ENCODE peak calls at places on chromosomes 13 and 19, in eight cellular contexts. U is osteocyte, Y is HCT116, R is endothelial cell, Z is RWPE2, B is foreskin keratinocyte, W is HFF-Myc, V is A549. L is an unnamed sample.

GRCh38 chr13:59425211-59425721 is 738.5 kb downstream of the DIAPH3 start:
- DNase-seq in U (no peak), Y (no peak), R (no peak), Z (no peak), B (no peak), W (no peak), V (no peak), L (no peak)

GRCh38 chr13:49810825-49811526 is 18.5 kb upstream of the KPNA3 start:
- DNase-seq in U (no peak), Y (no peak), R (no peak), Z (no peak), B (no peak), W (no peak), V (peak), L (peak)

GRCh38 chr19:38046254-38047047 is 139.4 kb downstream of the SIPA1L3 start:
- DNase-seq in U (no peak), Y (no peak), R (no peak), Z (no peak), B (no peak), W (no peak), V (no peak), L (no peak)

GRCh38 chr19:46687438-46688145 is 26.6 kb upstream of the DACT3 start:
- DNase-seq in U (no peak), Y (no peak), R (no peak), Z (no peak), B (no peak), W (no peak), V (no peak), L (no peak)

GRCh38 chr13:100887729-100888151 is 213.1 kb upstream of the TMTC4 start:
- DNase-seq in U (no peak), Y (no peak), R (no peak), Z (no peak), B (peak), W (no peak), V (peak), L (peak)

GRCh38 chr13:30038884-30039283 is 188.5 kb upstream of the UBL3 start:
- DNase-seq in U (no peak), Y (no peak), R (no peak), Z (no peak), B (no peak), W (peak), V (no peak), L (no peak)

GRCh38 chr13:105142556-105142955 is 1392.9 kb downstream of the EFNB2 start:
- DNase-seq in U (no peak), Y (no peak), R (no peak), Z (no peak), B (no peak), W (no peak), V (no peak), L (no peak)

GRCh38 chr13:75151081-75151643 is 330.8 kb downstream of the TBC1D4 start:
- DNase-seq in U (no peak), Y (no peak), R (no peak), Z (no peak), B (no peak), W (peak), V (no peak), L (no peak)

GRCh38 chr19:3537438-3538240 is 1.3 kb upstream of the TEKTIP1 start:
- DNase-seq in U (no peak), Y (no peak), R (no peak), Z (no peak), B (no peak), W (no peak), V (peak), L (no peak)

GRCh38 chr19:15248648-15249559 is 16.7 kb upstream of the EPHX3 start:
- DNase-seq in U (peak), Y (no peak), R (no peak), Z (no peak), B (peak), W (no peak), V (peak), L (peak)

GRCh38 chr13:41652735-41653361 is 195.5 kb downstream of the RGCC start:
- DNase-seq in U (no peak), Y (peak), R (peak), Z (no peak), B (no peak), W (no peak), V (peak), L (peak)

GRCh38 chr19:32677657-32678056 is 2.0 kb downstream of the RGS9BP start:
- DNase-seq in U (no peak), Y (no peak), R (no peak), Z (no peak), B (no peak), W (no peak), V (no peak), L (no peak)

GRCh38 chr13:94598281-94598680 is 2.3 kb upstream of the TGDS start:
- DNase-seq in U (no peak), Y (no peak), R (no peak), Z (no peak), B (no peak), W (no peak), V (no peak), L (no peak)

GRCh38 chr19:1079566-1080111 is 12.7 kb downstream of the ARHGAP45 start:
- DNase-seq in U (no peak), Y (no peak), R (no peak), Z (peak), B (no peak), W (no peak), V (no peak), L (no peak)

GRCh38 chr19:38173324-38174041 is 50.5 kb downstream of the DPF1 start:
- DNase-seq in U (no peak), Y (no peak), R (no peak), Z (peak), B (peak), W (no peak), V (no peak), L (peak)

GRCh38 chr19:44278181-44278690 is 18.6 kb downstream of the ZNF233 start:
- DNase-seq in U (no peak), Y (no peak), R (no peak), Z (no peak), B (peak), W (no peak), V (no peak), L (peak)

GRCh38 chr13:114161644-114162532 is 17.2 kb upstream of the CFAP97D2 start:
- DNase-seq in U (no peak), Y (no peak), R (no peak), Z (peak), B (no peak), W (no peak), V (no peak), L (no peak)

GRCh38 chr13:50320297-50320862 is 305.1 kb downstream of the KCNRG start:
- DNase-seq in U (no peak), Y (peak), R (no peak), Z (no peak), B (peak), W (no peak), V (peak), L (peak)

GRCh38 chr19:47231215-47232054 is 436 bp upstream of the BBC3 start:
- DNase-seq in U (peak), Y (no peak), R (peak), Z (no peak), B (peak), W (peak), V (peak), L (peak)

GRCh38 chr13:48222358-48223015 is 10.5 kb upstream of the ITM2B start:
- DNase-seq in U (no peak), Y (no peak), R (no peak), Z (no peak), B (no peak), W (no peak), V (no peak), L (no peak)

GRCh38 chr19:42512743-42513304 is 15.5 kb downstream of the CEACAM1 start:
- DNase-seq in U (peak), Y (no peak), R (no peak), Z (no peak), B (no peak), W (no peak), V (no peak), L (no peak)

GRCh38 chr19:15911599-15912237 is 13.8 kb upstream of the CYP4F2 start:
- DNase-seq in U (peak), Y (no peak), R (no peak), Z (no peak), B (no peak), W (no peak), V (no peak), L (no peak)

GRCh38 chr13:109971006-109971744 is 184.8 kb upstream of the IRS2 start:
- DNase-seq in U (no peak), Y (no peak), R (no peak), Z (no peak), B (no peak), W (no peak), V (no peak), L (no peak)

GRCh38 chr13:43878897-43879322 is 630 bp downstream of the CCDC122 start:
- DNase-seq in U (peak), Y (no peak), R (peak), Z (no peak), B (no peak), W (no peak), V (peak), L (peak)

GRCh38 chr13:29369060-29369743 is 226.3 kb downstream of the SLC7A1 start:
- DNase-seq in U (no peak), Y (peak), R (peak), Z (no peak), B (peak), W (peak), V (peak), L (peak)

GRCh38 chr13:39232401-39232980 is 194.2 kb downstream of the NHLRC3 start:
- DNase-seq in U (no peak), Y (no peak), R (no peak), Z (no peak), B (no peak), W (no peak), V (no peak), L (no peak)

GRCh38 chr19:39390460-39390758 is 497 bp downstream of the PAF1 start:
- DNase-seq in U (no peak), Y (peak), R (no peak), Z (no peak), B (no peak), W (no peak), V (no peak), L (peak)

DNA sequence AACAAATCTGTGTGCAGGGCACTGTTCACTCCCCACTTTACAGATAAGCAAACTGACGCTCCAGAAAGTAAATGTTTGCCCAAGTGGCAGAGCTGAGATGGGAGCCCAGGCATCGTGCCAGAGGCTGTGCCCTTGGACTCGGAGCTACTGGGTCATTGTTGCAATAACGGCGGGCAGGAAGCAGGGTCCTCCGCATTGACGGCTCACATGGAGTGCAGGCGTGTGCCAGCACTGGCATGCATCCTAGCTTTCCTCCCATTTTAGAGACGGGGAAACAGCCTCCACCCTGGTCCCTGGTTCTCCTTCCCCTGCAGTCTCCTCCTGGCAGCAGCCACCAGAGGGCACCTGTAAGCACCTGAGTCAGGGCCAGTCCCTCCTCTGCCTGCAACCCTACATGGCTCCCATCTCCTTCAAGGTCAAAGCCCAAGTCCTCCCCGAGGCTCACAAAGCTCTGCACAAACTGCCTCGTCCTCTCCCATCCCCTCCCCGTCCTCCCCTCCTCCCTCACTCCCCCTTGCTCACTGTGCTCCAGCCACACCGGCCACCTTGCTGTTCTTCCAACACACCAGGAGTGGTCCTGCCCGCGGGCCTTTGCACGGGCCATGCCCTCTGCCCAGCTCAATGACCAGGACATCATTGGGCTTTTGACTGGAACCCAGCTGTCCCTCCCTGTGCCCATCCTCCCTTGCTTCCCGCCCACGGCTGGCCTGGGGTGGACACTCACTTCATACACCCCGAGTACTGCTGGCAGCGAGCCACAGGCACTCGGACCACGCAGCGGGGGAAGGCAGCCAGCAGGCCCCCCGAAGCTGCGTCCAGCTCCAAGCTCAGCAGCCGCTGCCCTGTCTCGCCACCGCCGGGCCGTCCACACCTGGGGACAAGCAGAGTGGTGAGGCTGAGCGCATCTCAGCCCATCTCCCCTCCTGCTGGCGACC is 7.7 kb upstream of the LRG1 start:
- DNase-seq in U (no peak), Y (no peak), R (no peak), Z (no peak), B (no peak), W (no peak), V (peak), L (no peak)
- TF ChIP-seq CTCF in U (peak), Y (peak), R (no peak), Z (peak), B (peak), W (peak), V (peak), L (peak)

GRCh38 chr19:10871711-10872550 is 578 bp downstream of the CARM1 start:
- DNase-seq in U (no peak), Y (no peak), R (peak), Z (no peak), B (no peak), W (no peak), V (no peak), L (no peak)

GRCh38 chr19:10868872-10869547 is 2.3 kb upstream of the CARM1 start:
- DNase-seq in U (no peak), Y (no peak), R (no peak), Z (no peak), B (no peak), W (no peak), V (no peak), L (no peak)

GRCh38 chr19:10872551-10873107 is 1.3 kb downstream of the CARM1 start:
- DNase-seq in U (no peak), Y (no peak), R (no peak), Z (no peak), B (no peak), W (no peak), V (no peak), L (no peak)

GRCh38 chr19:10870501-10870954 is 825 bp upstream of the CARM1 start:
- DNase-seq in U (no peak), Y (no peak), R (no peak), Z (no peak), B (peak), W (no peak), V (no peak), L (no peak)

DNA sequence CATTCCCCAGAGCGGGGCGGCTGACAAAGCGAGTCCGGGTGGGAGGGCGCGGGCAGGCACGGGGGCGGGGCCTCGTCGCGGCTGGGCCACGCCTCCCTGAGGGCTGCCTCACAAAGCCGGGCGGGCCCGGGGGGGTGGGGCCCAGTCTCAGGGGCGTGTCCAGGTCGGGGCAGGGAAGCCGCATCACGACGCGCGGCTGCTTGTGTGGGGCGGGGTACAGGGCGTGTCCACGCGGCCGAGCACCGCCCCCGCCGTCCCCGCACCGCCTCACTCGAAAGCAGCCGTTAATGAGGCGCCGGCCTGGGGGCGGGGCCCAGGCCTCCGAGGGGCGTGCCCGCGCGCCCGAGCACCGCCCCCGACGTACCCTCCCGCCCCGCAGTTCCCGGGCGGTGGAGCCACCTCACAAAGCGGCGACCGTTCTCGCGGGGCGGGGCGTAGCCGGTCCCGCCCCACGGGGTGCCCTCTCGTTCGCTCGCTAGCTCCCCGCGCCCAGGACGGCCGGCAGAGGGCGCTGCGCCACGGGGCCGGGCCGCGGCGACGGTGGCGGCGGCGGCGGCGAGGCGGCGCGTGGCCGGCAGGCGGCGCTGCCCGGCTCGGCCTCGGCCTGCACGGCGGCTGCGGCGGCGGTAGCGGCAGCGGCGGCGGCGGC is at the start of gene CARM1:
- DNase-seq in U (peak), Y (peak), R (peak), Z (peak), B (peak), W (peak), V (peak), L (peak)
- TF ChIP-seq CTCF in U (peak), Y (no peak), R (peak), Z (peak), B (peak), W (peak), V (peak), L (peak)

GRCh38 chr19:55173717-55174409 is 6.2 kb downstream of the SYT5 start:
- DNase-seq in U (no peak), Y (peak), R (peak), Z (peak), B (peak), W (no peak), V (peak), L (peak)
- TF ChIP-seq CTCF in U (no peak), Y (no peak), R (no peak), Z (no peak), B (peak), W (no peak), V (no peak), L (no peak)

GRCh38 chr19:40530091-40530901 is 46.4 kb upstream of the SHKBP1 start:
- DNase-seq in U (no peak), Y (no peak), R (peak), Z (no peak), B (no peak), W (no peak), V (no peak), L (no peak)
- TF ChIP-seq CTCF in U (peak), Y (peak), R (no peak), Z (peak), B (peak), W (peak), V (peak), L (peak)